ENCODE peak calls at places on chromosomes 11 and 22, in five cellular contexts. One of them, this sample, is unnamed.

GRCh38 chr11:8096575-8096974 is 15.6 kb downstream of the TUB start:
- DNase-seq in PC-3: no peak
- DNase-seq in cardiac muscle cell: no peak
- DNase-seq in left lung: no peak
- DNase-seq in prostate gland: no peak
- DNase-seq in this sample: no peak

GRCh38 chr11:13297917-13298356 is 20.3 kb downstream of the BMAL1 start:
- DNase-seq in PC-3: no peak
- DNase-seq in cardiac muscle cell: no peak
- DNase-seq in left lung: peak; percentile 57
- DNase-seq in prostate gland: no peak
- DNase-seq in this sample: no peak

GRCh38 chr11:12286606-12287005 is 90.8 kb upstream of the PARVA start:
- DNase-seq in PC-3: no peak
- DNase-seq in cardiac muscle cell: no peak
- DNase-seq in left lung: no peak
- DNase-seq in prostate gland: peak; percentile 2
- DNase-seq in this sample: no peak

GRCh38 chr11:112523477-112523876 is 262.8 kb upstream of the PLET1 start:
- DNase-seq in PC-3: no peak
- DNase-seq in cardiac muscle cell: peak; percentile 6
- DNase-seq in left lung: no peak
- DNase-seq in prostate gland: no peak
- DNase-seq in this sample: peak; percentile 66

GRCh38 chr11:3855808-3856491 is 486 bp downstream of the STIM1 start:
- DNase-seq in PC-3: peak; percentile 23
- DNase-seq in cardiac muscle cell: no peak
- DNase-seq in left lung: peak; percentile 59
- DNase-seq in prostate gland: no peak
- DNase-seq in this sample: peak; percentile 54

GRCh38 chr11:10304495-10305261 is at the start of gene ADM:
- DNase-seq in PC-3: peak; percentile 94
- DNase-seq in cardiac muscle cell: peak; percentile 96
- DNase-seq in left lung: peak; percentile 90
- DNase-seq in prostate gland: peak; percentile 93
- DNase-seq in this sample: peak; percentile 90

GRCh38 chr11:86660011-86660595 is 12.3 kb downstream of the ME3 start:
- DNase-seq in PC-3: peak; percentile 43
- DNase-seq in cardiac muscle cell: peak; percentile 47
- DNase-seq in left lung: no peak
- DNase-seq in prostate gland: no peak
- DNase-seq in this sample: no peak

GRCh38 chr11:205221-206001 is 1.8 kb downstream of the BET1L start:
- DNase-seq in PC-3: no peak
- DNase-seq in cardiac muscle cell: no peak
- DNase-seq in left lung: no peak
- DNase-seq in prostate gland: peak; percentile 3
- DNase-seq in this sample: no peak

GRCh38 chr11:118434553-118435232 is 1.6 kb upstream of the KMT2A start:
- DNase-seq in PC-3: peak; percentile 49
- DNase-seq in cardiac muscle cell: peak; percentile 35
- DNase-seq in left lung: peak; percentile 37
- DNase-seq in prostate gland: peak; percentile 14
- DNase-seq in this sample: peak; percentile 35

GRCh38 chr11:74581954-74582547 is 10.3 kb upstream of the POLD3 start:
- DNase-seq in PC-3: no peak
- DNase-seq in cardiac muscle cell: no peak
- DNase-seq in left lung: no peak
- DNase-seq in prostate gland: no peak
- DNase-seq in this sample: no peak

GRCh38 chr11:15663778-15664218 is 549.1 kb downstream of the INSC start:
- DNase-seq in PC-3: no peak
- DNase-seq in cardiac muscle cell: no peak
- DNase-seq in left lung: no peak
- DNase-seq in prostate gland: no peak
- DNase-seq in this sample: no peak

GRCh38 chr11:5380740-5381342 is 2.8 kb upstream of the OR51M1 start:
- DNase-seq in PC-3: peak; percentile 65
- DNase-seq in cardiac muscle cell: peak; percentile 78
- DNase-seq in left lung: peak; percentile 33
- DNase-seq in prostate gland: peak; percentile 9
- DNase-seq in this sample: peak; percentile 67

GRCh38 chr22:31614781-31615480 is 47.1 kb downstream of the PISD start:
- DNase-seq in PC-3: no peak
- DNase-seq in cardiac muscle cell: no peak
- DNase-seq in left lung: no peak
- DNase-seq in prostate gland: no peak
- DNase-seq in this sample: no peak

GRCh38 chr11:73818838-73819237 is 31.2 kb downstream of the MRPL48 start:
- DNase-seq in PC-3: no peak
- DNase-seq in cardiac muscle cell: peak; percentile 37
- DNase-seq in left lung: no peak
- DNase-seq in prostate gland: no peak
- DNase-seq in this sample: no peak

GRCh38 chr22:48820481-48821345 is 1007.0 kb downstream of the BRD1 start:
- DNase-seq in PC-3: no peak
- DNase-seq in cardiac muscle cell: no peak
- DNase-seq in left lung: no peak
- DNase-seq in prostate gland: no peak
- DNase-seq in this sample: peak; percentile 61

GRCh38 chr11:113114452-113115027 is 153.3 kb downstream of the NCAM1 start:
- DNase-seq in PC-3: peak; percentile 41
- DNase-seq in cardiac muscle cell: peak; percentile 70
- DNase-seq in left lung: peak; percentile 55
- DNase-seq in prostate gland: peak; percentile 27
- DNase-seq in this sample: no peak

GRCh38 chr22:45535400-45535799 is 32.7 kb downstream of the FBLN1 start:
- DNase-seq in PC-3: no peak
- DNase-seq in cardiac muscle cell: no peak
- DNase-seq in left lung: no peak
- DNase-seq in prostate gland: no peak
- DNase-seq in this sample: no peak

GRCh38 chr11:129315781-129316579 is 59.7 kb upstream of the BARX2 start:
- DNase-seq in PC-3: peak; percentile 89
- DNase-seq in cardiac muscle cell: no peak
- DNase-seq in left lung: peak; percentile 45
- DNase-seq in prostate gland: peak; percentile 58
- DNase-seq in this sample: no peak
- TF ChIP-seq CTCF in PC-3: peak; percentile 19
- TF ChIP-seq CTCF in cardiac muscle cell: no peak
- TF ChIP-seq CTCF in left lung: no peak
- TF ChIP-seq CTCF in prostate gland: no peak
- TF ChIP-seq CTCF in this sample: no peak

GRCh38 chr11:31805037-31805628 is 6.0 kb downstream of the PAX6 start:
- DNase-seq in PC-3: no peak
- DNase-seq in cardiac muscle cell: no peak
- DNase-seq in left lung: no peak
- DNase-seq in prostate gland: no peak
- DNase-seq in this sample: no peak
- H3K4me3 ChIP-seq in PC-3: no peak overlapping the region
- H3K4me3 ChIP-seq in cardiac muscle cell: no peak overlapping the region
- H3K4me3 ChIP-seq in left lung: no peak overlapping the region
- H3K4me3 ChIP-seq in prostate gland: no peak overlapping the region
- H3K4me3 ChIP-seq in this sample: peak overlapping the region; percentile 14

GRCh38 chr11:117221775-117222517 is 9.9 kb downstream of the PCSK7 start:
- DNase-seq in PC-3: peak; percentile 82
- DNase-seq in cardiac muscle cell: peak; percentile 85
- DNase-seq in left lung: no peak
- DNase-seq in prostate gland: peak; percentile 41
- DNase-seq in this sample: peak; percentile 88
- TF ChIP-seq CTCF in PC-3: peak; percentile 37
- TF ChIP-seq CTCF in cardiac muscle cell: no peak
- TF ChIP-seq CTCF in left lung: no peak
- TF ChIP-seq CTCF in prostate gland: no peak
- TF ChIP-seq CTCF in this sample: no peak

DNA sequence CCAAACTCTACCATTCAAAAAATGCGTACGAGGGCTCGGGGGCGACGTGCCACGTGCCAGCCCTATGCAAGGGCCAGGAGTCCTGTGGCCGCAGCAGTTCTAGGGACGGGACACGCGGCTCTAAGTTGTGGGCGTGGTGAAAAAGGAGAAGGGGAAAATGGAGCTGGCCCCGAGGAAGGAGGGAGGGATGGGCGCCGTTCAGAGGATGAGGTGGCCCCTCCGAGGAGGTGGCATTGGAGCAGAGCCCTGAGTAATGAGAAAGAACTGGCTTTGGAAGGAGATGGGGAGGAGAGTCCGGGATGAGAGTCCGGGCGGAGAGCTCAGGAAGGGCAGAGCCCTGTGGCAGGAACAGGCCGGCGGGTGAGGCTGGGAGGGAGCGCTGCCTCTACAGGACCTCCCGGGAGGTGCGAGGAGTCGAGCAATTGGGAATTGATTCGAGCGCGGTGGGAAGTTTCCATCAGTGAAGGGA is 21.0 kb downstream of the OTUB1 start:
- DNase-seq in PC-3: peak; percentile 56
- DNase-seq in cardiac muscle cell: peak; percentile 25
- DNase-seq in left lung: peak; percentile 53
- DNase-seq in prostate gland: no peak
- DNase-seq in this sample: peak; percentile 42
- H3K4me3 ChIP-seq in PC-3: peak overlapping the region; percentile 54
- H3K4me3 ChIP-seq in cardiac muscle cell: no peak overlapping the region
- H3K4me3 ChIP-seq in left lung: peak overlapping the region; percentile 35
- H3K4me3 ChIP-seq in prostate gland: no peak overlapping the region
- H3K4me3 ChIP-seq in this sample: peak overlapping the region; percentile 46

GRCh38 chr22:33819743-33820142 is 100.5 kb downstream of the LARGE1 start:
- DNase-seq in PC-3: no peak
- DNase-seq in cardiac muscle cell: no peak
- DNase-seq in left lung: no peak
- DNase-seq in prostate gland: no peak
- DNase-seq in this sample: no peak
- TF ChIP-seq CTCF in PC-3: no peak
- TF ChIP-seq CTCF in cardiac muscle cell: no peak
- TF ChIP-seq CTCF in left lung: no peak
- TF ChIP-seq CTCF in prostate gland: no peak
- TF ChIP-seq CTCF in this sample: no peak

GRCh38 chr11:63448646-63449045 is 42.3 kb downstream of the PLAAT5 start:
- DNase-seq in PC-3: no peak
- DNase-seq in cardiac muscle cell: no peak
- DNase-seq in left lung: no peak
- DNase-seq in prostate gland: no peak
- DNase-seq in this sample: no peak
- H3K4me3 ChIP-seq in PC-3: no peak overlapping the region
- H3K4me3 ChIP-seq in cardiac muscle cell: no peak overlapping the region
- H3K4me3 ChIP-seq in left lung: no peak overlapping the region
- H3K4me3 ChIP-seq in prostate gland: no peak overlapping the region
- H3K4me3 ChIP-seq in this sample: no peak overlapping the region

DNA sequence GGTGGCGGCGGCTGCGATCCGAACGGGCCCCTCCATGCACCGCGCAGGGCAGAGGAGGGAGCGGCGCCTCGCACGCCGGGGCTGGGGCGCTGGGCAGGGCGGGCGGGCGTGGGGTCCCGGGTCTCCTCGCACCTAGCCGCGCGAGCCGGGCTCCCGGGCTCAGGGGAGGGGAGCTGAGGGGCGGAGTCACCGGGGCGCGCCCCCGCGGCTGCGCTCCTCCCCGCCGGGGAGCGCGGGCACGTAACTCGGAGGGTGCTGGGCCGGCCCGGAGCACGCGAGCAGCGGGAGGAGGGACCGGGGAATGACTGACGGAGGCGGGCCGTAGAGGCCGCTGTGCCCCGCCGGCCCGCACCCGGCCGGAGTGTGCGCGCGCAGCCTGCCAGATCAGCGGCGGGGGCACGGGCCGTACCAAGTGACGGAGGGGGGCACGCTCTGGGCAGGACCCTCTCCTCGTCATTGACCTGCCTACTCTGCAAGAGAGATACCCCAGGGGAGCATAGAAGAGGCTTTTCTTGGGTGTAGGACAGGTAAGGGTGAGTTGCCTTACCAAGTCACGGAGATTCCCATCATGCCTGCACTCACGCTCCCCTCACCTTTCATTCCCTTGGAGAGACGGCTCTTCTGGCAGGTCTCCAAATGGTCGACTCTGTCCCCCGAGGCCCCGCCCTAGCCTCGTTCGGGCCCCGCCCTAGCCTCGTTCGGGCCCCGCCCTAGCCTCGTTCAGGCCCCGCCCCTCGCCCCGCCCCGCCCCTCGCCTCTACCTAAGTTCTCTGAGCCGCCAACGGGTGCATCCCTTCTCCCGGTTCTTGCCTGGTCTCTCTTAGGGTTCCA is at the start of gene CDON:
- DNase-seq in PC-3: peak; percentile 97
- DNase-seq in cardiac muscle cell: peak; percentile 97
- DNase-seq in left lung: peak; percentile 91
- DNase-seq in prostate gland: peak; percentile 92
- DNase-seq in this sample: peak; percentile 88
- TF ChIP-seq CTCF in PC-3: no peak
- TF ChIP-seq CTCF in cardiac muscle cell: no peak
- TF ChIP-seq CTCF in left lung: no peak
- TF ChIP-seq CTCF in prostate gland: no peak
- TF ChIP-seq CTCF in this sample: no peak

GRCh38 chr11:67586568-67587250 is 3.1 kb downstream of the GSTP1 start:
- DNase-seq in PC-3: no peak
- DNase-seq in cardiac muscle cell: no peak
- DNase-seq in left lung: no peak
- DNase-seq in prostate gland: no peak
- DNase-seq in this sample: no peak
- H3K4me3 ChIP-seq in PC-3: no peak overlapping the region
- H3K4me3 ChIP-seq in cardiac muscle cell: no peak overlapping the region
- H3K4me3 ChIP-seq in left lung: no peak overlapping the region
- H3K4me3 ChIP-seq in prostate gland: no peak overlapping the region
- H3K4me3 ChIP-seq in this sample: no peak overlapping the region

DNA sequence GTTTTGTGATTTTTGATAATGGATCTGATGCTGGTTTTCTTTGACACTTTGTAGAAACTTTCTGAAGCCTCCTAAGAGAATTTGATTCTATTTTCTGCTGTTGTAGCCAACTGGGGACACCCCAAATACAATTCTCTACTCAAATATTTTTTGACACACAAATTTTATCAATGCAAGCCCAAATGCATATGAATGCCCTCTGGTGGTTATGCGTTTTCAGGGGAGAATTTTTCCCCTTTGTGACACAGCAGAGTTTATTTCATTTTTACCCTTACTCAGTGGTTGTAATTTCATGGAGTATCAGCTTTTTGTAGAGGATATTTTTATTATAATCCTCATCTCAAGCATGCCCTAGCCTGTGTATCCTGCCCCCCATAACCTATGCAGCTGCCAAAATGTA is 44.7 kb upstream of the MTMR2 start:
- DNase-seq in PC-3: peak; percentile 56
- DNase-seq in cardiac muscle cell: peak; percentile 28
- DNase-seq in left lung: no peak
- DNase-seq in prostate gland: no peak
- DNase-seq in this sample: no peak
- TF ChIP-seq CTCF in PC-3: peak; percentile 80
- TF ChIP-seq CTCF in cardiac muscle cell: peak; percentile 54
- TF ChIP-seq CTCF in left lung: no peak
- TF ChIP-seq CTCF in prostate gland: no peak
- TF ChIP-seq CTCF in this sample: no peak

GRCh38 chr11:69297225-69297925 is 3.4 kb downstream of the MYEOV start:
- DNase-seq in PC-3: peak; percentile 100
- DNase-seq in cardiac muscle cell: peak; percentile 98
- DNase-seq in left lung: peak; percentile 93
- DNase-seq in prostate gland: peak; percentile 64
- DNase-seq in this sample: peak; percentile 95
- H3K4me3 ChIP-seq in PC-3: peak overlapping the region; percentile 33
- H3K4me3 ChIP-seq in cardiac muscle cell: no peak overlapping the region
- H3K4me3 ChIP-seq in left lung: no peak overlapping the region
- H3K4me3 ChIP-seq in prostate gland: no peak overlapping the region
- H3K4me3 ChIP-seq in this sample: peak overlapping the region; percentile 28